ENCODE peak calls at places on chromosomes 11 and 22, in five cellular contexts. Y is T-cell; M is adipocyte; V is mesothelial cell of epicardium; L is stimulated activated CD4-positive, alpha-beta T cell treated with anti-CD3 and anti-CD28 coated beads, Interleukin-12 subunit alpha, Interleukin-12 subunit beta, amount 100 ng/mL, for 48 hours. T is an unnamed sample.

GRCh38 chr11:70799386-70799785 is 401.1 kb downstream of the CTTN start:
- DNase-seq in M (peak; percentile 16), Y (no peak), V (no peak), L (no peak), T (peak; percentile 18)

GRCh38 chr11:73034777-73035176 is 107.3 kb downstream of the FCHSD2 start:
- DNase-seq in V (no peak), Y (no peak), L (no peak), M (no peak), T (no peak)

GRCh38 chr11:34793666-34794065 is 122.5 kb downstream of the APIP start:
- DNase-seq in L (no peak), V (no peak), Y (no peak), M (no peak), T (peak; percentile 4)

GRCh38 chr11:73391665-73392064 is 15.5 kb downstream of the RELT start:
- DNase-seq in M (no peak), Y (no peak), L (no peak), V (no peak), T (no peak)

GRCh38 chr22:42269407-42270177 is 861 bp downstream of the TCF20 start:
- DNase-seq in Y (peak; percentile 62), V (peak; percentile 68), L (peak; percentile 61), M (peak; percentile 60), T (no peak)

GRCh38 chr11:128379587-128380279 is 207.6 kb downstream of the ETS1 start:
- DNase-seq in V (no peak), L (no peak), Y (peak; percentile 13), M (no peak), T (no peak)

GRCh38 chr11:86183694-86184093 is 60.9 kb upstream of the EED start:
- DNase-seq in M (peak; percentile 57), L (peak; percentile 32), V (no peak), Y (no peak), T (no peak)

GRCh38 chr22:24416611-24417010 is 10.8 kb upstream of the ADORA2A start:
- DNase-seq in M (no peak), Y (no peak), V (no peak), L (no peak), T (no peak)

GRCh38 chr11:116901211-116901610 is 63.8 kb upstream of the APOA1 start:
- DNase-seq in V (no peak), L (no peak), M (no peak), Y (no peak), T (no peak)

GRCh38 chr22:24496661-24497060 is 1.5 kb downstream of the UPB1 start:
- DNase-seq in Y (no peak), M (no peak), L (no peak), V (no peak), T (no peak)

GRCh38 chr11:2807276-2807681 is 78.3 kb downstream of the CDKN1C start:
- DNase-seq in M (peak; percentile 55), V (peak; percentile 89), L (no peak), Y (no peak), T (peak; percentile 32)

GRCh38 chr11:126341760-126342161 is 13.7 kb upstream of the ST3GAL4 start:
- DNase-seq in M (peak; percentile 85), L (no peak), Y (no peak), V (no peak), T (peak; percentile 68)

GRCh38 chr22:50160947-50161346 is 9.6 kb upstream of the PANX2 start:
- DNase-seq in L (no peak), M (no peak), V (no peak), Y (no peak), T (no peak)

GRCh38 chr11:122668562-122669090 is 13.1 kb downstream of the UBASH3B start:
- DNase-seq in V (no peak), L (no peak), M (peak; percentile 42), Y (no peak), T (peak; percentile 64)

GRCh38 chr22:22060200-22061084 is 77.9 kb upstream of the TOP3B start:
- DNase-seq in L (peak; percentile 63), M (peak; percentile 26), Y (no peak), V (peak; percentile 62), T (peak; percentile 44)

GRCh38 chr11:120511116-120511803 is at the start of gene GRIK4:
- DNase-seq in M (peak; percentile 92), V (peak; percentile 96), Y (peak; percentile 46), L (peak; percentile 69), T (peak; percentile 64)

GRCh38 chr22:23713696-23714595 is 23.1 kb downstream of the RGL4 start:
- DNase-seq in L (no peak), Y (no peak), V (no peak), M (no peak), T (no peak)

GRCh38 chr11:129295746-129296145 is 79.9 kb upstream of the BARX2 start:
- DNase-seq in Y (no peak), V (no peak), M (peak; percentile 3), L (no peak), T (peak; percentile 67)

GRCh38 chr11:31903225-31904074 is 92.3 kb upstream of the PAX6 start:
- DNase-seq in M (no peak), Y (no peak), L (no peak), V (no peak), T (no peak)

T was measured in fibroblast of the aortic adventitia.